ENCODE peak calls at places on chromosomes 12 and 14, in eight cellular contexts. M, Q, K, Y, L, Z, J and U are unnamed samples. For H3K36me3, the result is how much of the 10 kb centered on the place peaks cover.

GRCh38 chr14:50964683-50965390 is 20.6 kb upstream of the PYGL start:
- DNase-seq in M (no peak), Q (peak), K (no peak), Y (peak), L (no peak), Z (no peak), J (no peak), U (no peak)

GRCh38 chr12:107764626-107765025 is 3.7 kb upstream of the PRDM4 start:
- DNase-seq in M (no peak), Q (no peak), K (no peak), Y (no peak), L (no peak), Z (no peak), J (no peak), U (no peak)

GRCh38 chr14:21840765-21841164 is 167.1 kb upstream of the OR4E1 start:
- DNase-seq in M (peak), Q (no peak), K (no peak), Y (no peak), L (no peak), Z (no peak), J (no peak), U (no peak)

GRCh38 chr12:3615862-3616261 is 124.9 kb downstream of the PRMT8 start:
- DNase-seq in M (no peak), Q (no peak), K (no peak), Y (no peak), L (no peak), Z (no peak), J (no peak), U (no peak)

GRCh38 chr12:78403136-78403535 is 461.4 kb upstream of the SYT1 start:
- DNase-seq in M (no peak), Q (no peak), K (no peak), Y (no peak), L (no peak), Z (peak), J (no peak), U (no peak)

GRCh38 chr12:69428351-69429048 is 41.7 kb upstream of the FRS2 start:
- DNase-seq in M (no peak), Q (no peak), K (no peak), Y (no peak), L (no peak), Z (no peak), J (no peak), U (no peak)

GRCh38 chr14:42965512-42965911 is 1358.8 kb downstream of the LRFN5 start:
- DNase-seq in M (no peak), Q (no peak), K (no peak), Y (no peak), L (no peak), Z (no peak), J (no peak), U (no peak)

GRCh38 chr12:132186857-132187620 is 42.8 kb downstream of the NOC4L start:
- DNase-seq in M (no peak), Q (no peak), K (no peak), Y (no peak), L (no peak), Z (no peak), J (no peak), U (no peak)

GRCh38 chr12:108099085-108099484 is 30.0 kb upstream of the WSCD2 start:
- DNase-seq in M (no peak), Q (peak), K (no peak), Y (no peak), L (no peak), Z (no peak), J (peak), U (no peak)

GRCh38 chr14:93712079-93712837 is 76.0 kb downstream of the PRIMA1 start:
- DNase-seq in M (no peak), Q (no peak), K (no peak), Y (no peak), L (no peak), Z (peak), J (no peak), U (no peak)

GRCh38 chr14:21063479-21063878 is 5.9 kb downstream of the RNASE8 start:
- DNase-seq in M (no peak), Q (no peak), K (no peak), Y (no peak), L (no peak), Z (no peak), J (no peak), U (no peak)

GRCh38 chr12:57611810-57612710 is 825 bp downstream of the ARHGEF25 start:
- DNase-seq in M (no peak), Q (no peak), K (no peak), Y (no peak), L (no peak), Z (peak), J (no peak), U (no peak)

GRCh38 chr14:64107438-64107837 is 186.7 kb downstream of the ESR2 start:
- DNase-seq in M (no peak), Q (no peak), K (no peak), Y (no peak), L (no peak), Z (no peak), J (no peak), U (no peak)

GRCh38 chr12:32765906-32766305 is 10.2 kb upstream of the YARS2 start:
- DNase-seq in M (no peak), Q (no peak), K (no peak), Y (no peak), L (no peak), Z (no peak), J (no peak), U (no peak)

GRCh38 chr12:34607520-34608195 is 585.4 kb downstream of the ALG10 start:
- DNase-seq in M (no peak), Q (no peak), K (no peak), Y (no peak), L (no peak), Z (peak), J (peak), U (no peak)

GRCh38 chr12:111034148-111034910 is 114.0 kb upstream of the MYL2 start:
- DNase-seq in M (no peak), Q (no peak), K (no peak), Y (no peak), L (no peak), Z (peak), J (no peak), U (no peak)

GRCh38 chr12:88781909-88782308 is 201.6 kb upstream of the KITLG start:
- DNase-seq in M (no peak), Q (no peak), K (no peak), Y (no peak), L (no peak), Z (no peak), J (no peak), U (peak)

GRCh38 chr14:104149278-104149595 is 10.8 kb downstream of the KIF26A start:
- DNase-seq in M (no peak), Q (no peak), K (no peak), Y (no peak), L (no peak), Z (no peak), J (no peak), U (no peak)

GRCh38 chr12:110012137-110012536 is 12.9 kb downstream of the ANKRD13A start:
- DNase-seq in M (no peak), Q (no peak), K (no peak), Y (peak), L (no peak), Z (no peak), J (no peak), U (no peak)

GRCh38 chr14:105149146-105149781 is 19.3 kb downstream of the JAG2 start:
- DNase-seq in M (no peak), Q (no peak), K (no peak), Y (no peak), L (no peak), Z (no peak), J (no peak), U (no peak)

GRCh38 chr14:54000341-54000811 is 43.8 kb upstream of the BMP4 start:
- DNase-seq in M (no peak), Q (peak), K (no peak), Y (no peak), L (no peak), Z (no peak), J (no peak), U (no peak)

GRCh38 chr12:64269161-64269560 is 47.1 kb upstream of the KICS2 start:
- DNase-seq in M (no peak), Q (no peak), K (no peak), Y (no peak), L (no peak), Z (no peak), J (no peak), U (no peak)

GRCh38 chr14:23729720-23730387 is 93.7 kb downstream of the DHRS2 start:
- DNase-seq in M (no peak), Q (no peak), K (no peak), Y (peak), L (no peak), Z (peak), J (peak), U (no peak)

GRCh38 chr12:66092559-66093269 is 37.8 kb downstream of the LLPH start:
- DNase-seq in M (no peak), Q (peak), K (no peak), Y (no peak), L (no peak), Z (no peak), J (no peak), U (no peak)

GRCh38 chr12:22979854-22980253 is 354.9 kb downstream of the ETNK1 start:
- DNase-seq in M (no peak), Q (peak), K (no peak), Y (no peak), L (no peak), Z (no peak), J (no peak), U (no peak)

GRCh38 chr12:19836456-19836855 is 397.2 kb downstream of the AEBP2 start:
- DNase-seq in M (no peak), Q (no peak), K (no peak), Y (no peak), L (no peak), Z (no peak), J (no peak), U (no peak)

GRCh38 chr12:21676781-21677180 is 19.1 kb upstream of the LDHB start:
- DNase-seq in M (no peak), Q (no peak), K (no peak), Y (no peak), L (no peak), Z (no peak), J (no peak), U (no peak)

DNA sequence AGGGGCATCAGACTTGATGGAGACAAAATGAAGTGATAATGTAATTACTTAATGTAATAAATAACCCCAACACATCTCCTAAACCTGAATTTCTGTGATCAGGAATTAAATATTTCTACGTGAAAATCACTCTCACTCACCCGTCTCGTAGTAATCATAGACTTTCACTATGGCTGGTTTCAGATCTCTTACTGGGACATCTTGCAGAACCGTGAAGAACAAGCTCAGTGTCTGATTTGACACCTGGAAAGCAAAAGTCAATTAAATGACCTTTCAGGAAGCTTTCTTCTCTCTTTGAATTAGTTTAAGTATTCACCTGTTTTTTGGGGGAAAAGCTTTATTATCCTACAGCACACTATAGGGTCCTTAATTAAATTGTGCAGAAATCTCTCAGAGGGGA is 47.1 kb downstream of the A2M start:
- DNase-seq in M (no peak), Q (no peak), K (no peak), Y (no peak), L (no peak), Z (no peak), J (no peak), U (no peak)
- H3K36me3 ChIP-seq in M (under half), Q (under half), K (under half), Y (half or more), L (under half), Z (under half), J (under half), U (under half)

DNA sequence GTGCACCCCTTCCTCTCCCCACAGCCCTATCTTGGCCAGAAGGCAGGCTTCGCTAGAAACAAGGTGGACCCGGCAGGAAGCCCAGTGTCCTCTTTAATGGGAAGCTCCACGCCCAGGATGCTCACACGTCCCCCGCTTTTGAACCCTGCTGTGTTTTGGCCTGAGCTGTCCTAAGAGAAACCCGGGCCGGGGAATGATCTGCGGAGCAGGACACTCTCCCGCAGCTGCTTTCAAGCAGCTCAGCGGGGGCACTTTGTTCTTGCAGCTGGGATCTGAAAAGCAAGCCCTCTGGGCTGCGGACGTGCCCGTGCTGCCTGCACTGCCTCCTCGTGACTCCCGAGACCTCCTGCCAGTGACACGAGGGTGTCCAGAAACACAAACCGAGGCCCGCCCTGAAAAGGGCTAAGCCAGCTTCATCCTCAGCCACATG is 30.0 kb downstream of the SCARB1 start:
- DNase-seq in M (peak), Q (no peak), K (peak), Y (no peak), L (no peak), Z (peak), J (peak), U (no peak)
- H3K9ac ChIP-seq in M (peak), Q (no peak), K (no peak), Y (no peak), L (no peak), Z (no peak), J (peak), U (no peak)

GRCh38 chr12:130714591-130715149 is 1.4 kb downstream of the RIMBP2 start:
- DNase-seq in M (no peak), Q (no peak), K (no peak), Y (no peak), L (no peak), Z (peak), J (no peak), U (no peak)

GRCh38 chr12:130715150-130715995 is 726 bp downstream of the RIMBP2 start:
- DNase-seq in M (no peak), Q (no peak), K (no peak), Y (no peak), L (no peak), Z (peak), J (no peak), U (no peak)

GRCh38 chr12:130717752-130718151 is 1.7 kb upstream of the RIMBP2 start:
- DNase-seq in M (no peak), Q (no peak), K (no peak), Y (no peak), L (no peak), Z (no peak), J (no peak), U (no peak)

GRCh38 chr12:130716918-130717306 is 813 bp upstream of the RIMBP2 start:
- DNase-seq in M (no peak), Q (no peak), K (no peak), Y (no peak), L (peak), Z (no peak), J (no peak), U (no peak)

DNA sequence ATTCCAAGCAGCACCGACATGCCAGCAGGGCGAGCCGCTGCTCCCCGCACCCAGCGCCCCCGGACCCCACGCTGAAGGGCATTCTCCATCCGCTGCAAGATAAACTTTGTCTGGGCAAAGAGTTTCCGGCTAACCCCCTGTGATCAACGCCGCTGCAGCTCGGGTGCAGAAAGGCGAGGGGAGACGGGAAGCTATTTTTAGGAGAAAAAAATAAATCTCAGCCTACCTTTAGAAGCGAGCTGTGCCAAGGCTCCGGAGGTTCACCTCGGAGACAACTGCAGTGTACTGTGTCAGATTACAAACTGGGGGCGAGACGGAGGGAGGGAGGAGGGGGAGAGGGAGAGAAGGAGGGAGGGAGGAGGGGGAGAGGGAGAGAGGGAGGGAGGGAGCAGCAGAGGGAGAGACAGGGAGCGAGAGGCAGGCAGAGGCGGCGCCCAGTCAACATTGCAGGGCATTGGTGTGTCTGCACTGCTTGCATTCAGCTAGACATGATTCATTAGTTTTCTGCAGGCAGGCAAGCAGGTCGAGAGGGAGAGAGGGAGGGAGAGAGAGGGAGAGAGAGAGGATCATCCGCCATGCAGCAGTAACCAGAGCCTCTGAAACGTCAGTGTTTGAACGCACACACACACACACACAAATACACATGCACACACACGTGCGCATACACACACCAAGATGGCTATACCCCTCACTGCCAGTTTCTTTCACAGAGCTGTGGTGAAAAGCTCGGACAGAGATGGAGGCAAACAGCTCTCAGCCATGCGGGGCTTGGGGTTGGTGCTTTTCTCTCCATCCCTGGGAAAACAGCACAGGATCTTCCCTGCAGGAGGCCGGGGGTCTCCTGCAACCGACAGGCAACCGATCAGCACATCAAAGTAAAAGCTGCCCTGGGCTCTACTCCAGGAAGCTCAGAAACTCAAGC is at the start of gene RIMBP2:
- DNase-seq in M (no peak), Q (no peak), K (no peak), Y (no peak), L (no peak), Z (peak), J (no peak), U (no peak)
- TF ChIP-seq POLR2AphosphoS5 in M (no peak), Q (no peak), K (no peak), Y (no peak), L (peak), Z (no peak), J (no peak), U (no peak)

GRCh38 chr14:55614304-55614703 is 34.3 kb downstream of the KTN1 start:
- DNase-seq in M (no peak), Q (no peak), K (no peak), Y (no peak), L (no peak), Z (no peak), J (no peak), U (no peak)

GRCh38 chr14:55609681-55610080 is 29.7 kb downstream of the KTN1 start:
- DNase-seq in M (no peak), Q (peak), K (no peak), Y (peak), L (no peak), Z (no peak), J (no peak), U (no peak)

GRCh38 chr14:55610717-55611370 is 30.8 kb downstream of the KTN1 start:
- DNase-seq in M (no peak), Q (no peak), K (no peak), Y (no peak), L (no peak), Z (no peak), J (no peak), U (no peak)

GRCh38 chr14:55607386-55607785 is 27.4 kb downstream of the KTN1 start:
- DNase-seq in M (no peak), Q (peak), K (no peak), Y (no peak), L (no peak), Z (no peak), J (no peak), U (no peak)

DNA sequence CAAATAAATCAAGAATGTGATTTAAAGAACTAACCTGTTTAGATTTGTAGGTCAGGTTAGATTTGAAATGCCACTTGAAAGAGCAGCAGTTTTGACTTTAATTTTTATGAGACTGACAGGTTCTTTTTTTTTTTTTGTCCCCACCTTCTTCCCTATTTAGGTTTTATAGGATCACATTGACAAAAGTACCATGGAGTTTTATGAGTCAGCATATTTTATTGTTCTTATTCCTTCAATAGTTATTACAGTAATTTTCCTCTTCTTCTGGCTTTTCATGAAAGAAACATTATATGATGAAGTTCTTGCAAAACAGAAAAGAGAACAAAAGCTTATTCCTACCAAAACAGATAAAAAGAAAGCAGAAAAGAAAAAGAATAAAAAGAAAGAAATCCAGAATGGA is 31.9 kb downstream of the KTN1 start:
- DNase-seq in M (no peak), Q (no peak), K (no peak), Y (no peak), L (no peak), Z (no peak), J (no peak), U (no peak)
- H3K36me3 ChIP-seq in M (under half), Q (under half), K (under half), Y (under half), L (under half), Z (under half), J (under half), U (under half)

GRCh38 chr12:120950807-120951206 is 27.5 kb upstream of the HNF1A start:
- DNase-seq in M (no peak), Q (no peak), K (no peak), Y (no peak), L (no peak), Z (no peak), J (no peak), U (no peak)
- H3K9ac ChIP-seq in M (no peak), Q (no peak), K (no peak), Y (no peak), L (no peak), Z (no peak), J (no peak), U (no peak)